ENCODE peak calls at places on chromosomes 7 and 10, in four cellular contexts. W is esophagus squamous epithelium, U is fibroblast of lung, O is upper lobe of right lung. B is an unnamed sample.
A peak's percentile ranks its signal among the peaks of the same experiment; 100 is the strongest.

GRCh38 chr10:80924063-80924952 is 386.6 kb downstream of the SH2D4B start:
- DNase-seq in W (no peak), U (peak; percentile 16), O (no peak), B (peak; percentile 86)

GRCh38 chr7:143384148-143384547 is 3.0 kb downstream of the ZYX start:
- DNase-seq in W (no peak), U (peak; percentile 69), O (peak; percentile 65), B (peak; percentile 36)

GRCh38 chr10:124701435-124701834 is 42.7 kb downstream of the FAM53B start:
- DNase-seq in W (no peak), U (peak; percentile 73), O (peak; percentile 87), B (no peak)

GRCh38 chr7:72492446-72492845 is 80.3 kb upstream of the CALN1 start:
- DNase-seq in W (no peak), U (no peak), O (no peak), B (no peak)

GRCh38 chr10:19956633-19957032 is 140.4 kb downstream of the PLXDC2 start:
- DNase-seq in W (no peak), U (no peak), O (no peak), B (no peak)

GRCh38 chr7:17965600-17965999 is 25.3 kb upstream of the SNX13 start:
- DNase-seq in W (no peak), U (peak; percentile 64), O (no peak), B (no peak)

GRCh38 chr10:78707745-78708144 is 361.0 kb upstream of the ZMIZ1 start:
- DNase-seq in W (no peak), U (no peak), O (no peak), B (no peak)

GRCh38 chr7:95246935-95247370 is 77.4 kb downstream of the PON1 start:
- DNase-seq in W (no peak), U (peak; percentile 73), O (no peak), B (peak; percentile 81)

GRCh38 chr10:104085801-104086400 is at the start of gene COL17A1:
- DNase-seq in W (no peak), U (no peak), O (no peak), B (no peak)

GRCh38 chr10:71771821-71772617 is 1.3 kb downstream of the VSIR start:
- DNase-seq in W (no peak), U (peak; percentile 82), O (no peak), B (no peak)

GRCh38 chr10:43120948-43121290 is 17.3 kb upstream of the CSGALNACT2 start:
- DNase-seq in W (no peak), U (peak; percentile 17), O (peak; percentile 67), B (no peak)

GRCh38 chr7:47153571-47153970 is 428.3 kb downstream of the TNS3 start:
- DNase-seq in W (no peak), U (peak; percentile 11), O (peak; percentile 74), B (peak; percentile 83)

GRCh38 chr10:4450169-4450568 is 375.8 kb upstream of the AKR1E2 start:
- DNase-seq in W (no peak), U (no peak), O (no peak), B (no peak)

GRCh38 chr7:44884553-44885393 is 557 bp downstream of the PURB start:
- DNase-seq in W (no peak), U (peak; percentile 71), O (peak; percentile 85), B (peak; percentile 79)

GRCh38 chr7:67724955-67725354 is 728.3 kb downstream of the TYW1 start:
- DNase-seq in W (no peak), U (no peak), O (no peak), B (no peak)

GRCh38 chr7:66016131-66016461 is 34.1 kb upstream of the GUSB start:
- DNase-seq in W (no peak), U (peak; percentile 57), O (no peak), B (no peak)

GRCh38 chr7:24922099-24922773 is 57.7 kb downstream of the OSBPL3 start:
- DNase-seq in W (no peak), U (no peak), O (no peak), B (no peak)

GRCh38 chr10:20147679-20148078 is 331.4 kb downstream of the PLXDC2 start:
- DNase-seq in W (no peak), U (no peak), O (no peak), B (no peak)

GRCh38 chr10:130337696-130338587 is 201.8 kb downstream of the GLRX3 start:
- DNase-seq in W (no peak), U (no peak), O (no peak), B (no peak)

GRCh38 chr7:120337308-120337907 is 64.4 kb downstream of the KCND2 start:
- DNase-seq in W (no peak), U (peak; percentile 3), O (no peak), B (no peak)

GRCh38 chr10:101829561-101830315 is 11.5 kb upstream of the OGA start:
- DNase-seq in W (no peak), U (no peak), O (peak; percentile 76), B (peak; percentile 94)

GRCh38 chr7:87223666-87224065 is 4.1 kb upstream of the TMEM243 start:
- DNase-seq in W (no peak), U (no peak), O (no peak), B (no peak)

GRCh38 chr10:110758898-110759297 is 112.8 kb upstream of the PDCD4 start:
- DNase-seq in W (no peak), U (peak; percentile 85), O (no peak), B (no peak)

GRCh38 chr7:51471199-51472016 is 154.8 kb upstream of the COBL start:
- DNase-seq in W (no peak), U (no peak), O (no peak), B (peak; percentile 79)

GRCh38 chr7:27188666-27189559 is 3.9 kb upstream of the HOXA11 start:
- DNase-seq in W (no peak), U (no peak), O (peak; percentile 67), B (peak; percentile 82)

GRCh38 chr7:143892527-143893300 is 9.3 kb downstream of the TCAF1 start:
- DNase-seq in W (no peak), U (peak; percentile 40), O (no peak), B (peak; percentile 61)

GRCh38 chr10:22605168-22605567 is 109.2 kb downstream of the PIP4K2A start:
- DNase-seq in W (no peak), U (peak; percentile 89), O (no peak), B (no peak)

GRCh38 chr7:66921918-66922486 is 977 bp downstream of the TMEM248 start:
- DNase-seq in W (no peak), U (peak; percentile 13), O (no peak), B (no peak)

DNA sequence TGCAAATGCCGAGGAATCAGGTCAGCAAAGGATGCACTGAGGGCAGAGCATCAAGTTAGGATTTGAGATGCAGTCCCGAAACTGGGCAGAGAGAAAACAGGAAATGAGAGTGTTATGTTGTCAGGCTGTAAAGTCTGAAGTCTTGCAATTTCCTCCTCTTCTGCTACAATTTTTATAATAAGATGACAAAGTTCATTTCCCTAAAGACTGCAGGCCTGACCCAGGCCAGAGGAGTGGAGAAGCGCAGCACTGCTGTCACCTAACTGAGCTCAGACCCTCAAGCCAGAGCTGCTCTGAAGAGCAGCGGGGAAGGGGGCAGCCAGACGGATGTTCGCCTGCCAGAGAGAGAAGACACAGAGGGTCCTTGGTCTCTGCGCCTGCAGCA is 12.5 kb upstream of the AOAH start:
- DNase-seq in W (no peak), U (no peak), O (no peak), B (no peak)
- H3K4me1 ChIP-seq in W (no peaks in the 10 kb centered on the region), U (no peaks in the 10 kb centered on the region), O (no peaks in the 10 kb centered on the region), B (peaks cover 12% of the 10 kb centered on the region)

GRCh38 chr10:75598998-75599397 is 167.6 kb downstream of the LRMDA start:
- DNase-seq in W (no peak), U (no peak), O (no peak), B (no peak)
- H3K27me3 ChIP-seq in W (no peaks in the 10 kb centered on the region), U (no peaks in the 10 kb centered on the region), O (no peaks in the 10 kb centered on the region), B (peaks cover 49% of the 10 kb centered on the region)

DNA sequence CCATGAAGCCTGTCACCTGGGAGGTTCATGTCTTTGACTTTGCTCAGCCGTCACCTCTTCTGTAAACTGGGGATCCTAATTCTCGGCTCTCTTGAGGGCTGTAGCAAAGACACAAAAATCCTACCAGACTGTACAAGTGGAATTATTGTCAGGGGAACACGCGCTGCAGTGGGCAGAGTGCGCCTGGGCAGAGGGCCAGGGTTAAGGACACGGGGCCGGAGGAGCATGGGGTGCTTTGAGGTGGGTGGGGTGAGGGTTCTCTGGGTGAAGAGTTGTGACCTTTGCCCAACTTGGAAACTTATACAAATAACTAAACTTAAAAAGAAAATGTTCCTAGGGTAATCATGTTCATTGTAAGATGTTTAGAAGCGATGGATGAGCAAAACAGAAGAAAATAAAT is 36.0 kb downstream of the PALD1 start:
- DNase-seq in W (no peak), U (no peak), O (no peak), B (no peak)
- H3K4me1 ChIP-seq in W (peaks cover 7% of the 10 kb centered on the region), U (peaks cover 2% of the 10 kb centered on the region), O (peaks cover 50% of the 10 kb centered on the region), B (peaks cover 15% of the 10 kb centered on the region)

GRCh38 chr7:31407277-31407676 is 66.8 kb upstream of the NEUROD6 start:
- DNase-seq in W (no peak), U (no peak), O (no peak), B (no peak)
- H3K27me3 ChIP-seq in W (no peaks in the 10 kb centered on the region), U (no peaks in the 10 kb centered on the region), O (no peaks in the 10 kb centered on the region), B (no peaks in the 10 kb centered on the region)